ENCODE peak calls at places on chromosomes 6 and 20, in ten cellular contexts. U is neural crest cell, Y is T-helper 2 cell, M is hepatic stellate cell, Z is fibroblast of mammary gland, N is fibroblast of pulmonary artery, F is NAMALWA, L is left cardiac atrium, I is suprapubic skin, D is skeletal muscle cell. R is an unnamed sample.

GRCh38 chr6:2191390-2191740 is 54.0 kb downstream of the GMDS start:
- DNase-seq in D (no peak), L (no peak), M (no peak), Z (no peak), Y (no peak), N (no peak), U (no peak), I (no peak), F (no peak), R (no peak)

GRCh38 chr6:15999201-15999600 is 129.7 kb upstream of the MYLIP start:
- DNase-seq in I (no peak), L (no peak), Z (no peak), U (no peak), F (no peak), N (no peak), M (no peak), Y (no peak), D (no peak), R (no peak)

GRCh38 chr20:36319356-36320260 is 13.5 kb downstream of the DLGAP4 start:
- DNase-seq in F (no peak), Y (no peak), Z (no peak), M (no peak), L (no peak), N (no peak), I (no peak), U (no peak), D (no peak), R (no peak)

GRCh38 chr20:33894798-33895197 is 83.7 kb downstream of the CHMP4B start:
- DNase-seq in F (no peak), U (no peak), Z (no peak), D (no peak), I (no peak), L (no peak), M (no peak), Y (no peak), N (peak), R (no peak)

GRCh38 chr20:20497242-20497985 is 129.5 kb downstream of the INSM1 start:
- DNase-seq in M (no peak), U (no peak), F (no peak), L (no peak), N (no peak), Y (no peak), D (no peak), Z (no peak), I (no peak), R (no peak)

GRCh38 chr20:58650181-58650775 is 805 bp upstream of the STX16 start:
- DNase-seq in F (no peak), Z (no peak), U (no peak), Y (peak), D (no peak), I (peak), N (no peak), L (peak), M (no peak), R (peak)

GRCh38 chr6:29501106-29501505 is 13.3 kb upstream of the MAS1L start:
- DNase-seq in Z (no peak), M (no peak), Y (no peak), I (no peak), N (no peak), L (no peak), F (no peak), U (no peak), D (no peak), R (no peak)

GRCh38 chr6:44306710-44307109 is 6.4 kb downstream of the AARS2 start:
- DNase-seq in M (no peak), Z (no peak), U (no peak), Y (no peak), F (no peak), D (no peak), L (no peak), I (no peak), N (no peak), R (no peak)

GRCh38 chr20:2463616-2464365 is 6.8 kb downstream of the SNRPB start:
- DNase-seq in Y (no peak), Z (no peak), I (no peak), F (no peak), N (no peak), M (no peak), L (no peak), D (no peak), U (no peak), R (no peak)

GRCh38 chr6:41306187-41306854 is 19.8 kb upstream of the TREM1 start:
- DNase-seq in N (peak), L (no peak), M (no peak), Z (peak), U (no peak), F (peak), Y (peak), D (no peak), I (no peak), R (peak)

GRCh38 chr6:131946992-131947955 is 3.9 kb downstream of the CCN2 start:
- DNase-seq in M (no peak), Z (peak), I (no peak), U (no peak), L (no peak), D (no peak), Y (no peak), F (no peak), N (peak), R (peak)

GRCh38 chr20:34541264-34541901 is 17.1 kb upstream of the MAP1LC3A start:
- DNase-seq in M (no peak), U (no peak), Z (no peak), I (no peak), D (no peak), F (no peak), N (no peak), Y (peak), L (no peak), R (no peak)

GRCh38 chr20:62200491-62201172 is 17.8 kb downstream of the MTG2 start:
- DNase-seq in Z (no peak), L (peak), D (no peak), F (no peak), Y (no peak), U (no peak), I (no peak), N (no peak), M (no peak), R (no peak)

GRCh38 chr20:46688151-46689081 is 828 bp downstream of the TP53RK start:
- DNase-seq in F (peak), Y (no peak), M (peak), I (no peak), N (peak), D (no peak), U (no peak), L (no peak), Z (peak), R (peak)

GRCh38 chr6:42131531-42131930 is 10.9 kb downstream of the C6orf132 start:
- DNase-seq in L (no peak), N (peak), I (no peak), M (peak), Z (peak), Y (no peak), D (peak), F (no peak), U (no peak), R (peak)

GRCh38 chr20:20695250-20695816 is 17.1 kb downstream of the RALGAPA2 start:
- DNase-seq in Y (no peak), U (no peak), I (no peak), L (no peak), M (no peak), F (no peak), Z (peak), D (no peak), N (no peak), R (no peak)

GRCh38 chr20:61795669-61796630 is 269.7 kb downstream of the TAF4 start:
- DNase-seq in U (no peak), Y (no peak), D (no peak), Z (no peak), N (no peak), L (no peak), I (no peak), F (no peak), M (no peak), R (no peak)

GRCh38 chr6:17233531-17233930 is 47.6 kb upstream of the RBM24 start:
- DNase-seq in M (no peak), L (no peak), F (no peak), U (no peak), Z (peak), I (no peak), D (no peak), Y (no peak), N (peak), R (peak)

GRCh38 chr6:28125396-28125795 is 987 bp downstream of the ZSCAN16 start:
- DNase-seq in Y (no peak), L (no peak), Z (no peak), D (no peak), I (no peak), U (no peak), M (no peak), F (peak), N (no peak), R (no peak)

R was measured in fibroblast of lung.